ENCODE peak calls at places on chromosomes 6 and 20, in six cellular contexts. One of them, this sample, is unnamed.

GRCh38 chr20:25052255-25053206 is 5.4 kb downstream of the ACSS1 start:
- DNase-seq in HCT116: no peak
- DNase-seq in epithelial cell of esophagus: no peak
- DNase-seq in aorta: no peak
- DNase-seq in tibial artery: peak
- DNase-seq in H1: no peak
- DNase-seq in this sample: no peak

GRCh38 chr6:41546475-41546865 is 289 bp downstream of the FOXP4 start:
- DNase-seq in aorta: no peak
- DNase-seq in tibial artery: no peak
- DNase-seq in H1: no peak
- DNase-seq in HCT116: no peak
- DNase-seq in epithelial cell of esophagus: peak
- DNase-seq in this sample: no peak

GRCh38 chr20:21548390-21549035 is 34.6 kb upstream of the NKX2-2 start:
- DNase-seq in H1: no peak
- DNase-seq in epithelial cell of esophagus: no peak
- DNase-seq in aorta: no peak
- DNase-seq in tibial artery: no peak
- DNase-seq in HCT116: no peak
- DNase-seq in this sample: no peak

GRCh38 chr6:168231393-168231957 is 88.1 kb downstream of the DACT2 start:
- DNase-seq in HCT116: no peak
- DNase-seq in H1: no peak
- DNase-seq in tibial artery: no peak
- DNase-seq in epithelial cell of esophagus: no peak
- DNase-seq in aorta: no peak
- DNase-seq in this sample: no peak

GRCh38 chr6:152094992-152095592 is 287.6 kb downstream of the ESR1 start:
- DNase-seq in HCT116: peak
- DNase-seq in tibial artery: peak
- DNase-seq in epithelial cell of esophagus: peak
- DNase-seq in H1: no peak
- DNase-seq in aorta: peak
- DNase-seq in this sample: no peak

GRCh38 chr6:105746539-105746938 is 339.6 kb upstream of the PRDM1 start:
- DNase-seq in H1: no peak
- DNase-seq in tibial artery: no peak
- DNase-seq in aorta: no peak
- DNase-seq in epithelial cell of esophagus: no peak
- DNase-seq in HCT116: no peak
- DNase-seq in this sample: no peak

GRCh38 chr6:32194825-32195651 is 2.6 kb upstream of the GPSM3 start:
- DNase-seq in aorta: no peak
- DNase-seq in H1: no peak
- DNase-seq in tibial artery: no peak
- DNase-seq in HCT116: peak
- DNase-seq in epithelial cell of esophagus: peak
- DNase-seq in this sample: peak

GRCh38 chr6:81736428-81736827 is 16.1 kb downstream of the TENT5A start:
- DNase-seq in H1: no peak
- DNase-seq in aorta: no peak
- DNase-seq in epithelial cell of esophagus: no peak
- DNase-seq in tibial artery: no peak
- DNase-seq in HCT116: no peak
- DNase-seq in this sample: no peak

GRCh38 chr20:24651171-24651972 is 181.9 kb downstream of the SYNDIG1 start:
- DNase-seq in epithelial cell of esophagus: peak
- DNase-seq in tibial artery: no peak
- DNase-seq in aorta: no peak
- DNase-seq in HCT116: no peak
- DNase-seq in H1: no peak
- DNase-seq in this sample: peak

GRCh38 chr20:44746367-44747165 is 901 bp downstream of the KCNK15 start:
- DNase-seq in aorta: no peak
- DNase-seq in HCT116: no peak
- DNase-seq in tibial artery: no peak
- DNase-seq in epithelial cell of esophagus: no peak
- DNase-seq in H1: no peak
- DNase-seq in this sample: no peak

GRCh38 chr6:16982827-16983226 is 119.0 kb upstream of the STMND1 start:
- DNase-seq in tibial artery: no peak
- DNase-seq in aorta: no peak
- DNase-seq in HCT116: no peak
- DNase-seq in H1: no peak
- DNase-seq in epithelial cell of esophagus: peak
- DNase-seq in this sample: no peak

GRCh38 chr6:98469146-98469545 is 365.2 kb upstream of the POU3F2 start:
- DNase-seq in epithelial cell of esophagus: no peak
- DNase-seq in H1: no peak
- DNase-seq in HCT116: no peak
- DNase-seq in tibial artery: no peak
- DNase-seq in aorta: no peak
- DNase-seq in this sample: no peak

GRCh38 chr6:5996701-5997419 is 9.9 kb downstream of the NRN1 start:
- DNase-seq in aorta: no peak
- DNase-seq in epithelial cell of esophagus: peak
- DNase-seq in HCT116: no peak
- DNase-seq in H1: peak
- DNase-seq in tibial artery: no peak
- DNase-seq in this sample: no peak

GRCh38 chr6:149012040-149012545 is 265.3 kb downstream of the UST start:
- DNase-seq in aorta: no peak
- DNase-seq in H1: no peak
- DNase-seq in epithelial cell of esophagus: peak
- DNase-seq in tibial artery: no peak
- DNase-seq in HCT116: peak
- DNase-seq in this sample: peak

GRCh38 chr6:148747145-148747492 is 289 bp downstream of the UST start:
- DNase-seq in aorta: peak
- DNase-seq in tibial artery: peak
- DNase-seq in HCT116: no peak
- DNase-seq in epithelial cell of esophagus: no peak
- DNase-seq in H1: no peak
- DNase-seq in this sample: no peak

GRCh38 chr20:46000571-46001145 is 8.1 kb upstream of the MMP9 start:
- DNase-seq in H1: no peak
- DNase-seq in HCT116: no peak
- DNase-seq in aorta: no peak
- DNase-seq in tibial artery: no peak
- DNase-seq in epithelial cell of esophagus: no peak
- DNase-seq in this sample: no peak

GRCh38 chr6:130583268-130583667 is 217.5 kb downstream of the TMEM200A start:
- DNase-seq in epithelial cell of esophagus: no peak
- DNase-seq in aorta: no peak
- DNase-seq in HCT116: no peak
- DNase-seq in tibial artery: no peak
- DNase-seq in H1: peak
- DNase-seq in this sample: peak

GRCh38 chr6:66094615-66095014 is 387.6 kb upstream of the EYS start:
- DNase-seq in HCT116: no peak
- DNase-seq in aorta: peak
- DNase-seq in tibial artery: no peak
- DNase-seq in epithelial cell of esophagus: no peak
- DNase-seq in H1: no peak
- DNase-seq in this sample: no peak

GRCh38 chr6:76835289-76835688 is 628.0 kb downstream of the HTR1B start:
- DNase-seq in HCT116: no peak
- DNase-seq in H1: no peak
- DNase-seq in aorta: no peak
- DNase-seq in tibial artery: no peak
- DNase-seq in epithelial cell of esophagus: peak
- DNase-seq in this sample: no peak

DNA sequence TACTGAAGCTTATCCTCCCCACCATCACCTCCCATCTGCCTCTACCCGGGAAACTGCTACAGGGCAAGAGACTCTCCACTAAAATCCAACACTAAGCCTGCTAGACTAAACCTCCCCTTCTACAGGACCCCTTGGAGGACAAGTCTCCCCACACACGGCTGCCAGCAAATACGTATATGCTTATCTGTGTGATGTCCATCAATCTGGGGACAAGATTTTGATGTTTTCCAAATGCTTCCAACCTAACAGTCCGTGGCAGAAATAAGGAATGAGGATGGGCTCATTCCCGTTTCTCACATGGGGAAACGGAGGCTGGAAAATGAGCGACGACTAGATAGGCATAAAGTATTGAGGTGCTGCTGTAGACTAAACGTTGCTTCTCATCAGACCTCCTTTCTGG is 1.8 kb downstream of the KCNK5 start:
- DNase-seq in HCT116: no peak
- DNase-seq in epithelial cell of esophagus: no peak
- DNase-seq in aorta: peak
- DNase-seq in tibial artery: no peak
- DNase-seq in H1: no peak
- DNase-seq in this sample: no peak
- H3K4me3 ChIP-seq in HCT116: no peak
- H3K4me3 ChIP-seq in epithelial cell of esophagus: no peak
- H3K4me3 ChIP-seq in aorta: no peak
- H3K4me3 ChIP-seq in tibial artery: no peak
- H3K4me3 ChIP-seq in H1: peak
- H3K4me3 ChIP-seq in this sample: no peak

GRCh38 chr20:47318596-47319516 is 37.6 kb downstream of the ZMYND8 start:
- DNase-seq in aorta: peak
- DNase-seq in H1: peak
- DNase-seq in HCT116: no peak
- DNase-seq in epithelial cell of esophagus: peak
- DNase-seq in tibial artery: peak
- DNase-seq in this sample: peak

GRCh38 chr20:47319517-47320252 is 36.8 kb downstream of the ZMYND8 start:
- DNase-seq in epithelial cell of esophagus: peak
- DNase-seq in H1: peak
- DNase-seq in aorta: no peak
- DNase-seq in HCT116: peak
- DNase-seq in tibial artery: no peak
- DNase-seq in this sample: peak

GRCh38 chr20:47317127-47317895 is 39.2 kb downstream of the ZMYND8 start:
- DNase-seq in HCT116: peak
- DNase-seq in H1: no peak
- DNase-seq in aorta: peak
- DNase-seq in tibial artery: peak
- DNase-seq in epithelial cell of esophagus: peak
- DNase-seq in this sample: no peak

GRCh38 chr20:47316776-47317126 is 39.7 kb downstream of the ZMYND8 start:
- DNase-seq in H1: no peak
- DNase-seq in epithelial cell of esophagus: no peak
- DNase-seq in aorta: peak
- DNase-seq in HCT116: no peak
- DNase-seq in tibial artery: no peak
- DNase-seq in this sample: no peak

DNA sequence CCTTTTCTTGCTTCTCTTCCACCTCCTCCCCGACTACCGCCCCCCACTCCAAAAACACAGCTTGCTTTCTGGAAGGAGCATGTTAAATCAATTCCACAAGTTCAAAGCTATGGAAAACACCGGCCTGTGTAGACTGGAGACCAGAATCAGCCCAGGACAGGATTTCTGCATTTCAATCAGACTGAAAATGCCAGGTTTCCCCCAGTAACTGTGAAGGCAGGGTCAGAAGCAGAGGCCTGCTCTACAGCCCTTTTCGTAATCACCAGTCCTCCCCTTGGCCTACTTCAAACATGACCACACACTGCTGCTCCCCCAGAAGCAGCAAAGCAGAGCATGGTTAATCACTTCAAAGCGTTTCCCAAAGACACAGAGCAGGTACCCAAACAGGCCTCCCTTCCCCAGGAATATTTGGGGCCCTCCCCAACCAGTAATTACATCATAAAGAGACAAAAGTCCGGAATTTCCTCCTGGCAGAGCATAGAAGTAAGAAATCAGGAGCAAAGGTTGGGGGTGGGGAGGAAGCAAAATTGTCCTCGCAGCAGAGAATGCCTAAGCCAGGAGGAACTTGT is 38.4 kb downstream of the ZMYND8 start:
- DNase-seq in tibial artery: no peak
- DNase-seq in epithelial cell of esophagus: peak
- DNase-seq in H1: peak
- DNase-seq in aorta: peak
- DNase-seq in HCT116: no peak
- DNase-seq in this sample: no peak
- H3K4me3 ChIP-seq in tibial artery: peak
- H3K4me3 ChIP-seq in epithelial cell of esophagus: peak
- H3K4me3 ChIP-seq in H1: peak
- H3K4me3 ChIP-seq in aorta: no peak
- H3K4me3 ChIP-seq in HCT116: peak
- H3K4me3 ChIP-seq in this sample: peak

GRCh38 chr6:19803331-19804330 is 33.5 kb upstream of the ID4 start:
- DNase-seq in H1: no peak
- DNase-seq in epithelial cell of esophagus: no peak
- DNase-seq in HCT116: no peak
- DNase-seq in aorta: no peak
- DNase-seq in tibial artery: no peak
- DNase-seq in this sample: no peak
- H3K4me3 ChIP-seq in H1: peak
- H3K4me3 ChIP-seq in epithelial cell of esophagus: peak
- H3K4me3 ChIP-seq in HCT116: peak
- H3K4me3 ChIP-seq in aorta: peak
- H3K4me3 ChIP-seq in tibial artery: peak
- H3K4me3 ChIP-seq in this sample: peak

DNA sequence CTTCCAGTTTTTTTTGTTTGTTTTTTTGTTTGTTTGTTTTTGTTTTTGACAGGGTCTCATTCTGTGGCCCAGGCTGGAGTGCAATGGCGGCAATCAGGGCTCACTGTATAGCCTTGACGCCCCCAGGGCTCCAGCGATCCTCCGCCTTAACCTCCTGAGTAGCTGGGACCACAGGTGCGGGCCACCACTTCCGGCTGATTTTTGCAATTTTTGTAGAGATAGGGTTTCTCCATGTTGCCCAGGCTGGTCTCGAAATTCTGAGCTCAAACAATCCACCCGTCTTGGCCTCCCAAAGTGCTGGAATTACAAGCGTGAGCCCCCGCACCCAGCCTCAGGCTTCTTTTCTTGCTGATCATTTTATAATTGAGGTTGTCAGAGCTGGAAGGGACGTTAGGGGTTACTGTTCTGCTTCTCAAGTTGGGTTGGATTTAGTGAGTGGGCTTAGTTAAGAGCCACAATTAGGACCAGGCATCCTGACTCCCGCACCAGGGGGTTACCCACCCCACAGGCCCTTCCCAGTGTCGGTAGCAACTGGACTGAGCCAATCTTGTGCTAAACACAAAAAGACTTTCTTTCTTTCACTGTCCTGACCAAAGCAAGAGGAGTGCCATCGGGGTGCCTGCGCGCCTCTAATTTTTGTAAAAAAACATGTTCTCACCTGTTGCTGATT is 13.1 kb upstream of the ZSCAN9 start:
- DNase-seq in HCT116: no peak
- DNase-seq in H1: peak
- DNase-seq in aorta: no peak
- DNase-seq in epithelial cell of esophagus: no peak
- DNase-seq in tibial artery: no peak
- DNase-seq in this sample: no peak
- H3K4me3 ChIP-seq in HCT116: peak
- H3K4me3 ChIP-seq in H1: peak
- H3K4me3 ChIP-seq in aorta: no peak
- H3K4me3 ChIP-seq in epithelial cell of esophagus: peak
- H3K4me3 ChIP-seq in tibial artery: peak
- H3K4me3 ChIP-seq in this sample: peak